ENCODE peak calls at places on chromosomes 6 and 20, in four cellular contexts. M, H, Z and S are unnamed samples.

GRCh38 chr6:83199173-83199864 is 6.2 kb downstream of the RWDD2A start:
- DNase-seq in H (no peak), Z (no peak), M (no peak), S (no peak)

GRCh38 chr6:41535766-41536165 is 10.4 kb upstream of the FOXP4 start:
- DNase-seq in H (no peak), M (no peak), Z (no peak), S (no peak)

GRCh38 chr6:12476484-12476883 is 186.3 kb downstream of the EDN1 start:
- DNase-seq in H (no peak), M (no peak), Z (no peak), S (no peak)

GRCh38 chr6:80126657-80127350 is 20.3 kb downstream of the BCKDHB start:
- DNase-seq in M (no peak), Z (no peak), H (no peak), S (no peak)

GRCh38 chr20:61331542-61331941 is 79.5 kb downstream of the CDH4 start:
- DNase-seq in M (no peak), Z (no peak), H (no peak), S (no peak)

GRCh38 chr6:91088976-91089375 is 502.1 kb upstream of the MAP3K7 start:
- DNase-seq in Z (no peak), M (no peak), H (no peak), S (no peak)

GRCh38 chr6:41474213-41474933 is 71.8 kb upstream of the FOXP4 start:
- DNase-seq in H (no peak), M (no peak), Z (no peak), S (no peak)

GRCh38 chr6:14596410-14596809 is 478.8 kb downstream of the CD83 start:
- DNase-seq in Z (no peak), M (no peak), H (peak; percentile 76), S (no peak)

GRCh38 chr6:130681028-130681427 is 146.2 kb upstream of the SMLR1 start:
- DNase-seq in M (no peak), Z (no peak), H (no peak), S (no peak)

GRCh38 chr6:27550692-27551091 is 77.8 kb upstream of the ZNF184 start:
- DNase-seq in H (no peak), Z (no peak), M (no peak), S (no peak)

GRCh38 chr6:161023316-161023715 is 31.7 kb downstream of the MAP3K4 start:
- DNase-seq in M (no peak), H (no peak), Z (no peak), S (no peak)

GRCh38 chr20:18991012-18991411 is 177.4 kb downstream of the SCP2D1 start:
- DNase-seq in M (no peak), H (no peak), Z (no peak), S (no peak)

GRCh38 chr20:1827974-1828785 is 67.0 kb upstream of the SIRPA start:
- DNase-seq in M (no peak), Z (no peak), H (peak; percentile 79), S (no peak)

GRCh38 chr6:7590918-7591302 is 912 bp downstream of the SNRNP48 start:
- DNase-seq in Z (no peak), M (no peak), H (no peak), S (no peak)

GRCh38 chr6:137234505-137234863 is 15.3 kb upstream of the IFNGR1 start:
- DNase-seq in M (no peak), H (no peak), Z (peak; percentile 80), S (no peak)

GRCh38 chr6:87333591-87334181 is 4.6 kb upstream of the GJB7 start:
- DNase-seq in M (no peak), H (no peak), Z (peak; percentile 41), S (no peak)

GRCh38 chr20:41750137-41750536 is 132.0 kb upstream of the CHD6 start:
- DNase-seq in M (no peak), H (no peak), Z (no peak), S (no peak)

GRCh38 chr6:137489410-137490371 is 4.5 kb downstream of the OLIG3 start:
- DNase-seq in H (no peak), M (no peak), Z (no peak), S (no peak)

GRCh38 chr6:11067348-11067747 is 23.2 kb upstream of the ELOVL2 start:
- DNase-seq in Z (no peak), H (no peak), M (no peak), S (no peak)

GRCh38 chr6:26233608-26234420 is 131.2 kb upstream of the BTN3A2 start:
- DNase-seq in H (no peak), M (peak; percentile 54), Z (peak; percentile 91), S (peak; percentile 60)

GRCh38 chr6:143901885-143902708 is 37.8 kb downstream of the ZC2HC1B start:
- DNase-seq in H (no peak), M (peak; percentile 20), Z (no peak), S (peak; percentile 55)

GRCh38 chr20:60262967-60263603 is 304.9 kb downstream of the CDH26 start:
- DNase-seq in Z (peak; percentile 25), M (peak; percentile 25), H (no peak), S (peak; percentile 70)

GRCh38 chr6:139586273-139586672 is 211.8 kb upstream of the CITED2 start:
- DNase-seq in M (no peak), Z (no peak), H (no peak), S (no peak)

GRCh38 chr6:43773050-43773956 is 3.3 kb downstream of the VEGFA start:
- DNase-seq in H (no peak), M (peak; percentile 72), Z (peak; percentile 86), S (peak; percentile 83)

GRCh38 chr6:118551673-118552063 is 3.6 kb downstream of the PLN start:
- DNase-seq in Z (no peak), M (no peak), H (no peak), S (no peak)

GRCh38 chr20:58693226-58694006 is 816 bp downstream of the NPEPL1 start:
- DNase-seq in H (peak; percentile 58), Z (no peak), M (peak; percentile 7), S (no peak)

GRCh38 chr20:2771631-2772080 is 28.8 kb downstream of the CPXM1 start:
- DNase-seq in Z (no peak), H (no peak), M (no peak), S (no peak)

GRCh38 chr6:16684896-16685554 is 76.2 kb downstream of the ATXN1 start:
- DNase-seq in M (no peak), Z (no peak), H (no peak), S (peak; percentile 37)

GRCh38 chr6:133326584-133326983 is 85.4 kb downstream of the EYA4 start:
- DNase-seq in H (no peak), Z (no peak), M (no peak), S (no peak)

GRCh38 chr6:32700391-32701040 is 34.1 kb upstream of the HLA-DQB1 start:
- DNase-seq in M (peak; percentile 75), H (no peak), Z (peak; percentile 70), S (peak; percentile 45)

GRCh38 chr6:47414517-47415167 is 62.9 kb upstream of the CD2AP start:
- DNase-seq in H (no peak), Z (peak; percentile 60), M (no peak), S (peak; percentile 35)

GRCh38 chr6:4714961-4715501 is 61.2 kb upstream of the CDYL start:
- DNase-seq in Z (no peak), H (no peak), M (no peak), S (no peak)

GRCh38 chr6:102387351-102388033 is 994.0 kb downstream of the GRIK2 start:
- DNase-seq in H (no peak), M (no peak), Z (no peak), S (no peak)

GRCh38 chr6:44717431-44717830 is 329.9 kb downstream of the CDC5L start:
- DNase-seq in M (no peak), H (no peak), Z (no peak), S (no peak)

GRCh38 chr20:41387433-41387832 is 20.8 kb upstream of the EMILIN3 start:
- DNase-seq in Z (no peak), H (no peak), M (peak; percentile 59), S (no peak)

GRCh38 chr6:113734886-113735481 is 122.2 kb upstream of the MARCKS start:
- DNase-seq in H (no peak), Z (no peak), M (no peak), S (no peak)

GRCh38 chr6:8819446-8819845 is 384.1 kb upstream of the SLC35B3 start:
- DNase-seq in H (no peak), M (no peak), Z (no peak), S (no peak)

GRCh38 chr6:141029908-141030307 is 1102.8 kb upstream of the GJE1 start:
- DNase-seq in M (no peak), H (no peak), Z (no peak), S (no peak)
- TF ChIP-seq CTCF in M (no peak), H (no peak), Z (no peak), S (no peak)

GRCh38 chr6:2917065-2917464 is 14.0 kb upstream of the SERPINB9 start:
- DNase-seq in M (no peak), Z (no peak), H (peak; percentile 28), S (no peak)
- TF ChIP-seq CTCF in M (no peak), Z (peak; percentile 29), H (no peak), S (no peak)

DNA sequence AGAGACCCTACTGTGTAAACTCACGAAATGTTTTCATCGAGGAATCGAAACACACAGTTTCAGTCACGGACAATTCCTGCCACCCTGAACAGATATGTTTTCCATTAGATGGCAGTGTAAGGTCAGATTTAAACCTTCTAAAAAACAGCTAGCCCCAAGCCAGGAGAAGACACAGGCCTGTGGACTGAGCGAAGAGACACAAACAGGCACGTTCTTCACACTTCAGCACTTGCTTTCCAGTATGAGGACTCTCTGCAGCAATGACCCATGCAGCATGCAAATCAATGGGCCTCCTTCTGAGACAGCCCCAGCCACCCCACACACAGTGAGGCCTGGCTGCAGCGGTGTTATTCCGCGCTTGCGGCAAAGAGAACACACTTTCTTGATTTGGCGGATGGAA is 31.9 kb downstream of the HUS1B start:
- DNase-seq in M (peak; percentile 69), Z (peak; percentile 6), H (no peak), S (no peak)
- TF ChIP-seq CTCF in M (peak; percentile 22), Z (peak; percentile 26), H (peak; percentile 45), S (peak; percentile 34)

GRCh38 chr20:35699127-35699913 is at the start of the genes NFS1 and ROMO1:
- DNase-seq in Z (peak; percentile 92), M (peak; percentile 95), H (peak; percentile 80), S (peak; percentile 94)
- TF ChIP-seq CTCF in Z (peak; percentile 44), M (peak; percentile 30), H (peak; percentile 58), S (peak; percentile 35)

GRCh38 chr20:10972219-10972860 is 298.5 kb upstream of the JAG1 start:
- DNase-seq in M (no peak), Z (no peak), H (no peak), S (no peak)
- TF ChIP-seq CTCF in M (no peak), Z (no peak), H (no peak), S (no peak)

GRCh38 chr6:30687659-30688431 is 1.4 kb upstream of the PPP1R18 start:
- DNase-seq in H (no peak), M (no peak), Z (peak; percentile 49), S (no peak)
- TF ChIP-seq CTCF in H (peak; percentile 60), M (peak; percentile 26), Z (no peak), S (peak; percentile 6)